ENCODE peak calls at places on chromosome X, in seven cellular contexts. One of them, this sample, is unnamed.

GRCh38 chrX:150517303-150517896 is 51.0 kb upstream of the MTM1 start:
- DNase-seq in activated T-helper 9 cell treated with anti-CD3 and anti-CD28 coated beads, Interleukin-2, amount 50 U/mL, for 16 hours: no peak
- DNase-seq in Caki2: no peak
- DNase-seq in frontal cortex: no peak
- DNase-seq in stimulated activated CD4-positive, alpha-beta T cell treated with anti-CD3 and anti-CD28 coated beads, Interleukin-2, amount 100 ng/mL, for 24 hours: no peak
- DNase-seq in EL: no peak
- DNase-seq in activated T-helper 1 cell treated with anti-CD3 and anti-CD28 coated beads, Interleukin-2, amount 50 U/mL, for 16 hours: no peak
- DNase-seq in this sample: no peak

GRCh38 chrX:11352296-11352741 is 59.1 kb downstream of the AMELX start:
- DNase-seq in EL: peak
- DNase-seq in activated T-helper 9 cell treated with anti-CD3 and anti-CD28 coated beads, Interleukin-2, amount 50 U/mL, for 16 hours: no peak
- DNase-seq in stimulated activated CD4-positive, alpha-beta T cell treated with anti-CD3 and anti-CD28 coated beads, Interleukin-2, amount 100 ng/mL, for 24 hours: no peak
- DNase-seq in activated T-helper 1 cell treated with anti-CD3 and anti-CD28 coated beads, Interleukin-2, amount 50 U/mL, for 16 hours: no peak
- DNase-seq in frontal cortex: no peak
- DNase-seq in Caki2: no peak
- DNase-seq in this sample: no peak

GRCh38 chrX:38627683-38628082 is 66.3 kb downstream of the TSPAN7 start:
- DNase-seq in activated T-helper 9 cell treated with anti-CD3 and anti-CD28 coated beads, Interleukin-2, amount 50 U/mL, for 16 hours: no peak
- DNase-seq in stimulated activated CD4-positive, alpha-beta T cell treated with anti-CD3 and anti-CD28 coated beads, Interleukin-2, amount 100 ng/mL, for 24 hours: peak
- DNase-seq in Caki2: peak
- DNase-seq in activated T-helper 1 cell treated with anti-CD3 and anti-CD28 coated beads, Interleukin-2, amount 50 U/mL, for 16 hours: no peak
- DNase-seq in frontal cortex: no peak
- DNase-seq in EL: peak
- DNase-seq in this sample: no peak

GRCh38 chrX:7759832-7760231 is 83.1 kb upstream of the VCX start:
- DNase-seq in activated T-helper 9 cell treated with anti-CD3 and anti-CD28 coated beads, Interleukin-2, amount 50 U/mL, for 16 hours: no peak
- DNase-seq in Caki2: no peak
- DNase-seq in frontal cortex: no peak
- DNase-seq in stimulated activated CD4-positive, alpha-beta T cell treated with anti-CD3 and anti-CD28 coated beads, Interleukin-2, amount 100 ng/mL, for 24 hours: no peak
- DNase-seq in activated T-helper 1 cell treated with anti-CD3 and anti-CD28 coated beads, Interleukin-2, amount 50 U/mL, for 16 hours: no peak
- DNase-seq in EL: no peak
- DNase-seq in this sample: no peak

GRCh38 chrX:9183481-9183880 is 149.6 kb upstream of the FAM9B start:
- DNase-seq in frontal cortex: no peak
- DNase-seq in stimulated activated CD4-positive, alpha-beta T cell treated with anti-CD3 and anti-CD28 coated beads, Interleukin-2, amount 100 ng/mL, for 24 hours: no peak
- DNase-seq in Caki2: peak
- DNase-seq in activated T-helper 9 cell treated with anti-CD3 and anti-CD28 coated beads, Interleukin-2, amount 50 U/mL, for 16 hours: no peak
- DNase-seq in EL: no peak
- DNase-seq in activated T-helper 1 cell treated with anti-CD3 and anti-CD28 coated beads, Interleukin-2, amount 50 U/mL, for 16 hours: no peak
- DNase-seq in this sample: no peak

GRCh38 chrX:56563231-56564116 is at the start of gene UBQLN2:
- DNase-seq in activated T-helper 1 cell treated with anti-CD3 and anti-CD28 coated beads, Interleukin-2, amount 50 U/mL, for 16 hours: peak
- DNase-seq in Caki2: peak
- DNase-seq in activated T-helper 9 cell treated with anti-CD3 and anti-CD28 coated beads, Interleukin-2, amount 50 U/mL, for 16 hours: peak
- DNase-seq in frontal cortex: peak
- DNase-seq in EL: peak
- DNase-seq in stimulated activated CD4-positive, alpha-beta T cell treated with anti-CD3 and anti-CD28 coated beads, Interleukin-2, amount 100 ng/mL, for 24 hours: peak
- DNase-seq in this sample: no peak

GRCh38 chrX:41913476-41913875 is 9.9 kb downstream of the CASK start:
- DNase-seq in activated T-helper 9 cell treated with anti-CD3 and anti-CD28 coated beads, Interleukin-2, amount 50 U/mL, for 16 hours: no peak
- DNase-seq in activated T-helper 1 cell treated with anti-CD3 and anti-CD28 coated beads, Interleukin-2, amount 50 U/mL, for 16 hours: no peak
- DNase-seq in frontal cortex: no peak
- DNase-seq in Caki2: no peak
- DNase-seq in stimulated activated CD4-positive, alpha-beta T cell treated with anti-CD3 and anti-CD28 coated beads, Interleukin-2, amount 100 ng/mL, for 24 hours: no peak
- DNase-seq in EL: no peak
- DNase-seq in this sample: no peak

GRCh38 chrX:53266175-53266574 is 15.2 kb downstream of the IQSEC2 start:
- DNase-seq in Caki2: peak
- DNase-seq in frontal cortex: no peak
- DNase-seq in EL: no peak
- DNase-seq in activated T-helper 9 cell treated with anti-CD3 and anti-CD28 coated beads, Interleukin-2, amount 50 U/mL, for 16 hours: no peak
- DNase-seq in activated T-helper 1 cell treated with anti-CD3 and anti-CD28 coated beads, Interleukin-2, amount 50 U/mL, for 16 hours: no peak
- DNase-seq in stimulated activated CD4-positive, alpha-beta T cell treated with anti-CD3 and anti-CD28 coated beads, Interleukin-2, amount 100 ng/mL, for 24 hours: no peak
- DNase-seq in this sample: no peak

GRCh38 chrX:332916-333610 is 14.5 kb upstream of the GTPBP6 start:
- DNase-seq in activated T-helper 9 cell treated with anti-CD3 and anti-CD28 coated beads, Interleukin-2, amount 50 U/mL, for 16 hours: no peak
- DNase-seq in EL: no peak
- DNase-seq in activated T-helper 1 cell treated with anti-CD3 and anti-CD28 coated beads, Interleukin-2, amount 50 U/mL, for 16 hours: no peak
- DNase-seq in Caki2: no peak
- DNase-seq in frontal cortex: no peak
- DNase-seq in stimulated activated CD4-positive, alpha-beta T cell treated with anti-CD3 and anti-CD28 coated beads, Interleukin-2, amount 100 ng/mL, for 24 hours: no peak
- DNase-seq in this sample: no peak

GRCh38 chrX:56503941-56504673 is 59.3 kb upstream of the UBQLN2 start:
- DNase-seq in frontal cortex: no peak
- DNase-seq in activated T-helper 9 cell treated with anti-CD3 and anti-CD28 coated beads, Interleukin-2, amount 50 U/mL, for 16 hours: no peak
- DNase-seq in Caki2: no peak
- DNase-seq in stimulated activated CD4-positive, alpha-beta T cell treated with anti-CD3 and anti-CD28 coated beads, Interleukin-2, amount 100 ng/mL, for 24 hours: no peak
- DNase-seq in EL: peak
- DNase-seq in activated T-helper 1 cell treated with anti-CD3 and anti-CD28 coated beads, Interleukin-2, amount 50 U/mL, for 16 hours: no peak
- DNase-seq in this sample: no peak

This sample was measured in cortex of kidney.